ENCODE peak calls at places on chromosomes 7 and 10, in seven cellular contexts. G is MM.1S; Q is CD4-positive, alpha-beta T cell; Y is tibial nerve; I is left ventricle myocardium inferior; H is GM12878; B is pancreas. D is an unnamed sample.
A peak's percentile ranks its signal among the peaks of the same experiment; 100 is the strongest.

GRCh38 chr10:58217612-58218011 is 50.1 kb downstream of the IPMK start:
- DNase-seq in I (no peak), Y (no peak), B (no peak), G (no peak), H (no peak), Q (no peak), D (no peak)

GRCh38 chr10:111967547-111967946 is 216.0 kb downstream of the GPAM start:
- DNase-seq in Q (no peak), B (no peak), I (no peak), Y (no peak), G (no peak), H (no peak), D (no peak)

GRCh38 chr10:30127120-30127541 is 67.7 kb upstream of the JCAD start:
- DNase-seq in G (no peak), I (no peak), Q (no peak), Y (no peak), H (no peak), B (no peak), D (no peak)

GRCh38 chr10:77286851-77287250 is 350.8 kb downstream of the KCNMA1 start:
- DNase-seq in I (no peak), H (no peak), Y (no peak), G (no peak), Q (no peak), B (no peak), D (no peak)

GRCh38 chr10:63586048-63586447 is 64.8 kb downstream of the REEP3 start:
- DNase-seq in B (no peak), Q (no peak), I (no peak), Y (no peak), G (no peak), H (no peak), D (no peak)

GRCh38 chr10:33535866-33536265 is 201.4 kb upstream of the NRP1 start:
- DNase-seq in Q (no peak), Y (no peak), B (no peak), I (no peak), G (no peak), H (no peak), D (no peak)

GRCh38 chr10:89553064-89553734 is 17.8 kb upstream of the SLC16A12 start:
- DNase-seq in B (no peak), G (no peak), H (no peak), Y (no peak), Q (no peak), I (no peak), D (no peak)

GRCh38 chr10:122459586-122460273 is 1.6 kb upstream of the HTRA1 start:
- DNase-seq in Y (no peak), I (no peak), Q (no peak), H (no peak), G (no peak), B (no peak), D (no peak)

GRCh38 chr10:22583683-22584082 is 130.7 kb downstream of the PIP4K2A start:
- DNase-seq in Q (no peak), I (no peak), Y (no peak), B (no peak), H (no peak), G (no peak), D (no peak)

GRCh38 chr7:5283421-5284303 is 919 bp downstream of the SLC29A4 start:
- DNase-seq in Q (no peak), H (no peak), Y (no peak), G (no peak), I (no peak), B (no peak), D (no peak)

GRCh38 chr10:37226524-37226923 is 101.1 kb downstream of the ANKRD30A start:
- DNase-seq in Q (no peak), G (no peak), H (no peak), B (no peak), Y (no peak), I (no peak), D (no peak)
- H3K9me3 ChIP-seq in Q (no peaks in the 10 kb centered on the region), G (no peaks in the 10 kb centered on the region), H (no peaks in the 10 kb centered on the region), B (no peaks in the 10 kb centered on the region), Y (no peaks in the 10 kb centered on the region), I (no peaks in the 10 kb centered on the region), D (no peaks in the 10 kb centered on the region)

GRCh38 chr7:157987906-157988305 is 599.7 kb downstream of the PTPRN2 start:
- DNase-seq in G (no peak), B (no peak), H (no peak), Y (no peak), Q (no peak), I (no peak), D (no peak)
- H3K9me3 ChIP-seq in G (no peaks in the 10 kb centered on the region), B (no peaks in the 10 kb centered on the region), H (no peaks in the 10 kb centered on the region), Y (no peaks in the 10 kb centered on the region), Q (no peaks in the 10 kb centered on the region), I (no peaks in the 10 kb centered on the region), D (no peaks in the 10 kb centered on the region)

GRCh38 chr10:42578019-42578418 is 60.4 kb downstream of the ZNF33B start:
- DNase-seq in B (no peak), I (no peak), Y (no peak), Q (no peak), H (no peak), G (no peak), D (peak; percentile 67)

GRCh38 chr10:42574336-42574735 is 64.0 kb downstream of the ZNF33B start:
- DNase-seq in H (no peak), G (no peak), Q (no peak), I (no peak), Y (no peak), B (no peak), D (no peak)

GRCh38 chr10:42576338-42576737 is 62.0 kb downstream of the ZNF33B start:
- DNase-seq in Q (no peak), B (no peak), Y (no peak), G (no peak), H (no peak), I (no peak), D (no peak)
- H3K9me3 ChIP-seq in Q (peaks cover under 1% of the 10 kb centered on the region), B (no peaks in the 10 kb centered on the region), Y (no peaks in the 10 kb centered on the region), G (no peaks in the 10 kb centered on the region), H (no peaks in the 10 kb centered on the region), I (no peaks in the 10 kb centered on the region), D (no peaks in the 10 kb centered on the region)

DNA sequence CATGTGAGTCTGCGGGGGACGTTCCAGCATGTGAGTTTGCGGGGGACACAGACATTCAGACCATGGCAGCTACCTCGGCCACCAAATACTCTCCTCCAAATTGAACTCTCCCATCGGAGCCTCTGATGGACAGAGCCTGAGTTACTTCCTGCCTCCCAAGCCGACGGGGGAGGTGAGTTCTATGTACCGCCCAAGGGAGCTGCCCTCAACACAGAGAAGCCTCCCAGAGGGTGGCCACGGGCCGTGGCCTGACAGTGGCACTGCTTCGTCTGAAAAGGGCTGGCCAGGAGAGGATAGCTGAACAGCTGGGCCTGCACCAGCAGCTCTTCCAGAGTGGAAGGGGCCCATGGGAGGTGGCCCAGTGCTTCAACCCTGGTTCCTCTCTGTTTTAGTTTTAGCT is 274.5 kb upstream of the PPP2R2D start:
- DNase-seq in H (no peak), Q (no peak), I (no peak), B (no peak), G (no peak), Y (no peak), D (no peak)
- H3K9me3 ChIP-seq in H (no peaks in the 10 kb centered on the region), Q (no peaks in the 10 kb centered on the region), I (peaks cover 16% of the 10 kb centered on the region), B (no peaks in the 10 kb centered on the region), G (no peaks in the 10 kb centered on the region), Y (peaks cover 21% of the 10 kb centered on the region), D (no peaks in the 10 kb centered on the region)

DNA sequence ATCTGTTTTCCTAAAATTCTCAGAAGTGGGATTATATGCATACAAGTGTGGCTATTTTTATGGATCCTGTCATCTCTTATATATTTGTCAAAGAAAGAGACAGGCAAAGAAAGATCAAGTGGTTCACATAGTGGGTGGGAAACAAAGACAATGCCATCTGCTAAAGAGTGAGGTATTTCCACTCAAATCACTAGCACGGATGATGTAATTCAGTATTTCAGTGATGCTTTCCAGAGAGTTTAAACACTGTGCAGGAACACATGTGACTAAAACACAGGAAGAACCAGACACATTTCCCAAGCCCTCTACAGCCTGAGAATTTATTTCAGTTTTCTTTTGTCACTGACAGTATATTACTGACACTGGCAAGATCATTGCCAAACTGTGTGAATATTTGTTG is 885.7 kb upstream of the CELF2 start:
- DNase-seq in G (no peak), I (no peak), Y (no peak), H (no peak), B (no peak), Q (no peak), D (no peak)
- H3K9me3 ChIP-seq in G (no peaks in the 10 kb centered on the region), I (no peaks in the 10 kb centered on the region), Y (no peaks in the 10 kb centered on the region), H (no peaks in the 10 kb centered on the region), B (no peaks in the 10 kb centered on the region), Q (no peaks in the 10 kb centered on the region), D (no peaks in the 10 kb centered on the region)

GRCh38 chr10:37643187-37643586 is 214.2 kb downstream of the ZNF248 start:
- DNase-seq in G (no peak), B (no peak), Q (no peak), Y (no peak), I (no peak), H (no peak), D (no peak)
- H3K9me3 ChIP-seq in G (no peaks in the 10 kb centered on the region), B (no peaks in the 10 kb centered on the region), Q (no peaks in the 10 kb centered on the region), Y (peaks cover 9% of the 10 kb centered on the region), I (no peaks in the 10 kb centered on the region), H (no peaks in the 10 kb centered on the region), D (no peaks in the 10 kb centered on the region)